ENCODE peak calls at places on chromosomes 16 and 17, in eight cellular contexts. G is fibroblast of the aortic adventitia; J is foreskin fibroblast; B is brain microvascular endothelial cell; T is tibial artery; V is CD8-positive, alpha-beta memory T cell; W is RWPE2; X is IMR-90. Y is an unnamed sample.
A peak's percentile ranks its signal among the peaks of the same experiment; 100 is the strongest.

GRCh38 chr17:4869599-4869998 is 29.7 kb upstream of the C17orf107 start:
- DNase-seq in G (no peak), J (no peak), B (no peak), T (no peak), V (no peak), W (no peak), X (no peak), Y (no peak)

GRCh38 chr16:87706278-87707000 is 59.3 kb downstream of the KLHDC4 start:
- DNase-seq in G (no peak), J (no peak), B (no peak), T (no peak), V (no peak), W (no peak), X (no peak), Y (no peak)

GRCh38 chr16:89425523-89425922 is 64.8 kb downstream of the ANKRD11 start:
- DNase-seq in G (no peak), J (no peak), B (no peak), T (no peak), V (no peak), W (no peak), X (no peak), Y (no peak)

GRCh38 chr16:75535211-75535843 is 581 bp downstream of the CHST5 start:
- DNase-seq in G (no peak), J (no peak), B (no peak), T (peak; percentile 37), V (no peak), W (no peak), X (no peak), Y (no peak)

GRCh38 chr16:55836158-55836611 is 3.3 kb upstream of the CES1 start:
- DNase-seq in G (peak; percentile 6), J (no peak), B (no peak), T (no peak), V (no peak), W (no peak), X (no peak), Y (no peak)

GRCh38 chr16:74695450-74696422 is 4.9 kb downstream of the MLKL start:
- DNase-seq in G (peak; percentile 95), J (peak; percentile 75), B (peak; percentile 91), T (peak; percentile 89), V (peak; percentile 54), W (peak; percentile 82), X (peak; percentile 93), Y (peak; percentile 71)

GRCh38 chr16:53893731-53894435 is 189.9 kb downstream of the FTO start:
- DNase-seq in G (peak; percentile 74), J (peak; percentile 76), B (peak; percentile 60), T (no peak), V (no peak), W (no peak), X (peak; percentile 91), Y (peak; percentile 32)

GRCh38 chr17:48587276-48588073 is 2.6 kb downstream of the HOXB3 start:
- DNase-seq in G (no peak), J (no peak), B (no peak), T (no peak), V (no peak), W (no peak), X (peak; percentile 82), Y (no peak)

GRCh38 chr17:64281962-64282752 is 19.1 kb upstream of the TEX2 start:
- DNase-seq in G (peak; percentile 89), J (peak; percentile 58), B (peak; percentile 33), T (no peak), V (peak; percentile 50), W (no peak), X (peak; percentile 83), Y (peak; percentile 72)

GRCh38 chr17:18026408-18026776 is 12.6 kb downstream of the ATPAF2 start:
- DNase-seq in G (peak; percentile 58), J (peak; percentile 76), B (peak; percentile 49), T (peak; percentile 54), V (peak; percentile 66), W (no peak), X (peak; percentile 81), Y (peak; percentile 50)

GRCh38 chr16:55508941-55509920 is at the start of gene LPCAT2:
- DNase-seq in G (peak; percentile 90), J (peak; percentile 81), B (peak; percentile 80), T (peak; percentile 89), V (no peak), W (peak; percentile 88), X (peak; percentile 84), Y (peak; percentile 62)

GRCh38 chr17:68610554-68610953 is 9.4 kb upstream of the FAM20A start:
- DNase-seq in G (no peak), J (no peak), B (no peak), T (no peak), V (no peak), W (no peak), X (no peak), Y (no peak)

GRCh38 chr16:14955546-14956231 is 18.4 kb downstream of the NPIPA1 start:
- DNase-seq in G (no peak), J (no peak), B (no peak), T (peak; percentile 66), V (no peak), W (no peak), X (no peak), Y (no peak)

GRCh38 chr17:8698142-8699050 is 46.2 kb downstream of the CCDC42 start:
- DNase-seq in G (peak; percentile 88), J (peak; percentile 35), B (peak; percentile 65), T (peak; percentile 83), V (no peak), W (no peak), X (peak; percentile 79), Y (no peak)

GRCh38 chr16:66147338-66147737 is 219.2 kb upstream of the CDH5 start:
- DNase-seq in G (no peak), J (no peak), B (no peak), T (peak; percentile 54), V (no peak), W (no peak), X (no peak), Y (no peak)

GRCh38 chr17:72772331-72772821 is 320.1 kb downstream of the SLC39A11 start:
- DNase-seq in G (no peak), J (no peak), B (no peak), T (no peak), V (no peak), W (no peak), X (no peak), Y (no peak)

GRCh38 chr17:61758430-61758829 is 104.9 kb downstream of the BRIP1 start:
- DNase-seq in G (no peak), J (no peak), B (no peak), T (no peak), V (no peak), W (no peak), X (no peak), Y (no peak)

DNA sequence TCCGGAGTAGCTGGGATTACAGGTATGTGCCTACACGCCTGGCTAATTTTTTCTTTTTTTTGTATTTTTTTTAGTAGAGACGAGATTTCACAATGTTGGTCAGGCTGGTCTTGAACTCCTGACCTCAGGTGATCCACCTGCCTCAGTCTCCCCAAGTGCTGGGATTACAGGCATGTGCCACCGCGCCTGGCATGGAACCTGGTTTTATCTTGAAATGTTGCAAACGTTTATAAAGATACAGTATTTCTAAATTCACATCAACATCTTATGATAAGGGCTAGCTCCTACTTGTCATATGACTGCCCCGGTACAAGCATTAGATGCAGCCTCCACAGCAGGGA is 1.5 kb upstream of the IST1 start:
- DNase-seq in G (no peak), J (no peak), B (no peak), T (no peak), V (no peak), W (no peak), X (no peak), Y (no peak)
- H3K4me3 ChIP-seq in G (peak overlapping the region; percentile 87), J (peak overlapping the region; percentile 92), B (peak overlapping the region; percentile 91), T (peak overlapping the region; percentile 79), V (peak overlapping the region; percentile 96), W (peak overlapping the region; percentile 93), X (peak overlapping the region; percentile 80), Y (peak overlapping the region; percentile 100)

GRCh38 chr17:76384987-76385891 is 830 bp downstream of the SPHK1 start:
- DNase-seq in G (peak; percentile 70), J (peak; percentile 77), B (peak; percentile 77), T (peak; percentile 79), V (no peak), W (peak; percentile 88), X (peak; percentile 73), Y (no peak)
- H3K4me3 ChIP-seq in G (peak overlapping the region; percentile 78), J (peak overlapping the region; percentile 61), B (peak overlapping the region; percentile 94), T (peak overlapping the region; percentile 56), V (peak overlapping the region; percentile 59), W (peak overlapping the region; percentile 49), X (peak overlapping the region; percentile 80), Y (peak overlapping the region; percentile 60)

GRCh38 chr16:22147853-22148252 is 14.5 kb upstream of the SDR42E2 start:
- DNase-seq in G (no peak), J (no peak), B (no peak), T (no peak), V (no peak), W (no peak), X (no peak), Y (no peak)

GRCh38 chr16:22151599-22151998 is 10.7 kb upstream of the SDR42E2 start:
- DNase-seq in G (no peak), J (no peak), B (no peak), T (no peak), V (no peak), W (no peak), X (no peak), Y (no peak)

GRCh38 chr16:22152316-22152715 is 10.0 kb upstream of the SDR42E2 start:
- DNase-seq in G (no peak), J (no peak), B (no peak), T (no peak), V (no peak), W (no peak), X (no peak), Y (no peak)
- H3K4me3 ChIP-seq in G (no peak overlapping the region), J (no peak overlapping the region), B (no peak overlapping the region), T (no peak overlapping the region), V (no peak overlapping the region), W (no peak overlapping the region), X (no peak overlapping the region), Y (no peak overlapping the region)

GRCh38 chr17:14206891-14207290 is 29.8 kb downstream of the CDRT15 start:
- DNase-seq in G (no peak), J (no peak), B (no peak), T (no peak), V (no peak), W (no peak), X (no peak), Y (no peak)

GRCh38 chr17:14207791-14208190 is 28.9 kb downstream of the CDRT15 start:
- DNase-seq in G (no peak), J (no peak), B (no peak), T (no peak), V (no peak), W (no peak), X (no peak), Y (no peak)

GRCh38 chr17:14205380-14205779 is 31.3 kb downstream of the CDRT15 start:
- DNase-seq in G (no peak), J (no peak), B (no peak), T (no peak), V (no peak), W (no peak), X (no peak), Y (no peak)

GRCh38 chr17:14204546-14204945 is 32.1 kb downstream of the CDRT15 start:
- DNase-seq in G (no peak), J (no peak), B (no peak), T (no peak), V (no peak), W (no peak), X (no peak), Y (no peak)

DNA sequence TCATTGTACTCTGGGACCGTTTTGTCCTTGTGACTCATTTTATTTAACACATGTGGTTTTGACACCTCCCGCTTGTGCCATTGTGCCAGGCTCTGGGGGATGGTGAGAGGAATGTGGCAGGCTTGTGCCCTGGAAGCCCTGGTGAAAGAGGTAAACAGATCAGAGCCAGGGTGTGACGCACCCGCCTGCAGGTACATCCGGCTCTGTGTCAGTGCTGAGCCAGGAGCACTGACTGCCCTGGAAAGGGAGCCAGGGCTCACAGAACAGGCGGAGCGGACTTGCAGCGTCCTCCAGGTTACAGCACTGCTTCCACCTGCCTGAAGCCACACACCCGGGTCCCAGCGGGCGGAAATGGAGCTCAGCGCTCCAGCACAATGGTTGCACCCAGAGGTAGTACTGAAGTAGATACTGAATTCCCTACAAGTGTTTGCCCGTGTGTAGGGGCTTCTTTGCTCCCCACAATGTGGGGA is 30.6 kb downstream of the CDRT15 start:
- DNase-seq in G (no peak), J (no peak), B (no peak), T (no peak), V (no peak), W (peak; percentile 86), X (no peak), Y (no peak)
- H3K4me3 ChIP-seq in G (no peak overlapping the region), J (no peak overlapping the region), B (no peak overlapping the region), T (no peak overlapping the region), V (no peak overlapping the region), W (no peak overlapping the region), X (no peak overlapping the region), Y (no peak overlapping the region)